ENCODE peak calls at places on chromosomes 2 and 18, in five cellular contexts. One of them, this sample, is unnamed.

GRCh38 chr2:159209341-159210306 is 76.9 kb downstream of the WDSUB1 start:
- DNase-seq in endothelial cell of umbilical vein: no peak
- DNase-seq in transverse colon: peak
- DNase-seq in adrenal gland: no peak
- DNase-seq in thyroid gland: peak
- DNase-seq in this sample: no peak

GRCh38 chr2:66839551-66840320 is 404.8 kb downstream of the MEIS1 start:
- DNase-seq in adrenal gland: no peak
- DNase-seq in thyroid gland: no peak
- DNase-seq in endothelial cell of umbilical vein: no peak
- DNase-seq in transverse colon: no peak
- DNase-seq in this sample: no peak

GRCh38 chr2:222806606-222807036 is 54.2 kb upstream of the ACSL3 start:
- DNase-seq in adrenal gland: no peak
- DNase-seq in thyroid gland: no peak
- DNase-seq in transverse colon: no peak
- DNase-seq in endothelial cell of umbilical vein: no peak
- DNase-seq in this sample: no peak

GRCh38 chr18:48348739-48349138 is 60.4 kb downstream of the ZBTB7C start:
- DNase-seq in adrenal gland: no peak
- DNase-seq in transverse colon: no peak
- DNase-seq in endothelial cell of umbilical vein: no peak
- DNase-seq in thyroid gland: peak
- DNase-seq in this sample: no peak

GRCh38 chr2:42804338-42804737 is 12.0 kb upstream of the HAAO start:
- DNase-seq in transverse colon: no peak
- DNase-seq in thyroid gland: no peak
- DNase-seq in adrenal gland: peak
- DNase-seq in endothelial cell of umbilical vein: no peak
- DNase-seq in this sample: no peak

GRCh38 chr2:138010890-138011289 is 46.6 kb downstream of the HNMT start:
- DNase-seq in adrenal gland: no peak
- DNase-seq in transverse colon: no peak
- DNase-seq in endothelial cell of umbilical vein: no peak
- DNase-seq in thyroid gland: no peak
- DNase-seq in this sample: no peak

GRCh38 chr18:12455511-12455910 is 47.8 kb downstream of the PRELID3A start:
- DNase-seq in adrenal gland: no peak
- DNase-seq in endothelial cell of umbilical vein: no peak
- DNase-seq in thyroid gland: no peak
- DNase-seq in transverse colon: no peak
- DNase-seq in this sample: no peak

GRCh38 chr2:3282056-3282998 is 95.3 kb downstream of the EIPR1 start:
- DNase-seq in transverse colon: no peak
- DNase-seq in adrenal gland: peak
- DNase-seq in thyroid gland: peak
- DNase-seq in endothelial cell of umbilical vein: no peak
- DNase-seq in this sample: peak

GRCh38 chr2:240972201-240972600 is 26.2 kb upstream of the SNED1 start:
- DNase-seq in endothelial cell of umbilical vein: no peak
- DNase-seq in adrenal gland: peak
- DNase-seq in thyroid gland: no peak
- DNase-seq in transverse colon: no peak
- DNase-seq in this sample: no peak

GRCh38 chr2:33552758-33553461 is 46.2 kb downstream of the FAM98A start:
- DNase-seq in endothelial cell of umbilical vein: peak
- DNase-seq in adrenal gland: peak
- DNase-seq in transverse colon: no peak
- DNase-seq in thyroid gland: no peak
- DNase-seq in this sample: no peak

GRCh38 chr2:234981197-234982095 is 29.6 kb downstream of the SH3BP4 start:
- DNase-seq in endothelial cell of umbilical vein: peak
- DNase-seq in transverse colon: peak
- DNase-seq in adrenal gland: peak
- DNase-seq in thyroid gland: peak
- DNase-seq in this sample: peak
- TF ChIP-seq POLR2A in endothelial cell of umbilical vein: peak
- TF ChIP-seq POLR2A in transverse colon: no peak
- TF ChIP-seq POLR2A in adrenal gland: peak
- TF ChIP-seq POLR2A in thyroid gland: peak
- TF ChIP-seq POLR2A in this sample: no peak

GRCh38 chr2:233811087-233811486 is 33.0 kb downstream of the MROH2A start:
- DNase-seq in transverse colon: no peak
- DNase-seq in thyroid gland: no peak
- DNase-seq in endothelial cell of umbilical vein: no peak
- DNase-seq in adrenal gland: no peak
- DNase-seq in this sample: no peak

GRCh38 chr2:233807966-233808892 is 30.1 kb downstream of the MROH2A start:
- DNase-seq in thyroid gland: no peak
- DNase-seq in transverse colon: no peak
- DNase-seq in adrenal gland: no peak
- DNase-seq in endothelial cell of umbilical vein: no peak
- DNase-seq in this sample: no peak

GRCh38 chr2:233803994-233804393 is 25.9 kb downstream of the MROH2A start:
- DNase-seq in transverse colon: no peak
- DNase-seq in thyroid gland: no peak
- DNase-seq in adrenal gland: no peak
- DNase-seq in endothelial cell of umbilical vein: no peak
- DNase-seq in this sample: no peak

GRCh38 chr2:233810385-233810784 is 32.3 kb downstream of the MROH2A start:
- DNase-seq in adrenal gland: no peak
- DNase-seq in thyroid gland: no peak
- DNase-seq in endothelial cell of umbilical vein: no peak
- DNase-seq in transverse colon: no peak
- DNase-seq in this sample: no peak

GRCh38 chr2:233807215-233807865 is 29.2 kb downstream of the MROH2A start:
- DNase-seq in adrenal gland: no peak
- DNase-seq in endothelial cell of umbilical vein: no peak
- DNase-seq in transverse colon: no peak
- DNase-seq in thyroid gland: no peak
- DNase-seq in this sample: no peak
- TF ChIP-seq CTCF in adrenal gland: no peak
- TF ChIP-seq CTCF in endothelial cell of umbilical vein: no peak
- TF ChIP-seq CTCF in transverse colon: no peak
- TF ChIP-seq CTCF in thyroid gland: no peak
- TF ChIP-seq CTCF in this sample: no peak

GRCh38 chr2:170973492-170974303 is 44.6 kb downstream of the GORASP2 start:
- DNase-seq in adrenal gland: peak
- DNase-seq in transverse colon: peak
- DNase-seq in endothelial cell of umbilical vein: peak
- DNase-seq in thyroid gland: peak
- DNase-seq in this sample: peak
- TF ChIP-seq POLR2A in adrenal gland: peak
- TF ChIP-seq POLR2A in transverse colon: peak
- TF ChIP-seq POLR2A in endothelial cell of umbilical vein: peak
- TF ChIP-seq POLR2A in thyroid gland: peak
- TF ChIP-seq POLR2A in this sample: no peak

GRCh38 chr2:127024769-127025356 is 82.1 kb downstream of the BIN1 start:
- DNase-seq in adrenal gland: no peak
- DNase-seq in endothelial cell of umbilical vein: no peak
- DNase-seq in transverse colon: peak
- DNase-seq in thyroid gland: peak
- DNase-seq in this sample: no peak
- TF ChIP-seq CTCF in adrenal gland: peak
- TF ChIP-seq CTCF in endothelial cell of umbilical vein: no peak
- TF ChIP-seq CTCF in transverse colon: peak
- TF ChIP-seq CTCF in thyroid gland: no peak
- TF ChIP-seq CTCF in this sample: peak